ENCODE peak calls at places on chromosomes 2 and 18, in four cellular contexts. J is astrocyte, V is NCI-H1092 treated with DMSO at 0.1 percent for 48 hours, L is NAMALWA. O is an unnamed sample.

GRCh38 chr2:1993711-1994682 is 249.7 kb upstream of the PXDN start:
- DNase-seq in J (peak; percentile 86), V (no peak), L (no peak), O (no peak)

GRCh38 chr2:74223941-74224770 is 25.7 kb downstream of the MTHFD2 start:
- DNase-seq in J (no peak), V (no peak), L (no peak), O (no peak)

GRCh38 chr2:169765523-169765922 is 31.9 kb downstream of the KLHL23 start:
- DNase-seq in J (peak; percentile 31), V (no peak), L (no peak), O (no peak)

GRCh38 chr18:79511271-79511670 is 115.5 kb downstream of the NFATC1 start:
- DNase-seq in J (no peak), V (no peak), L (no peak), O (no peak)

GRCh38 chr2:201795608-201796477 is 10.5 kb upstream of the CDK15 start:
- DNase-seq in J (peak; percentile 45), V (peak; percentile 2), L (peak; percentile 42), O (no peak)

GRCh38 chr2:11764359-11764758 is 17.9 kb downstream of the LPIN1 start:
- DNase-seq in J (no peak), V (peak; percentile 40), L (no peak), O (no peak)

GRCh38 chr2:149658553-149658952 is 71.0 kb upstream of the MMADHC start:
- DNase-seq in J (no peak), V (no peak), L (no peak), O (no peak)

GRCh38 chr2:239576784-239577183 is 176.0 kb upstream of the HDAC4 start:
- DNase-seq in J (no peak), V (no peak), L (no peak), O (no peak)

GRCh38 chr2:162317910-162318279 is 589 bp downstream of the IFIH1 start:
- DNase-seq in J (no peak), V (no peak), L (peak; percentile 54), O (peak; percentile 33)

GRCh38 chr18:10745971-10746370 is 220.1 kb downstream of the NAPG start:
- DNase-seq in J (no peak), V (no peak), L (no peak), O (no peak)

GRCh38 chr2:128467321-128467901 is 148.7 kb upstream of the HS6ST1 start:
- DNase-seq in J (no peak), V (no peak), L (no peak), O (peak; percentile 27)

GRCh38 chr2:95006661-95007060 is 18.8 kb upstream of the MAL start:
- DNase-seq in J (no peak), V (no peak), L (no peak), O (no peak)

GRCh38 chr2:98236935-98237334 is 109.3 kb upstream of the CNGA3 start:
- DNase-seq in J (no peak), V (no peak), L (no peak), O (no peak)

GRCh38 chr2:143397886-143398614 is 268.8 kb downstream of the ARHGAP15 start:
- DNase-seq in J (peak; percentile 63), V (no peak), L (no peak), O (no peak)

GRCh38 chr18:58144671-58145285 is 100.8 kb downstream of the NEDD4L start:
- DNase-seq in J (no peak), V (no peak), L (no peak), O (no peak)

GRCh38 chr2:126518206-126518605 is 137.8 kb upstream of the GYPC start:
- DNase-seq in J (no peak), V (no peak), L (no peak), O (peak; percentile 18)

GRCh38 chr18:23879544-23879943 is 135.0 kb upstream of the TTC39C start:
- DNase-seq in J (no peak), V (no peak), L (no peak), O (no peak)

GRCh38 chr2:170886391-170886790 is 42.7 kb upstream of the GORASP2 start:
- DNase-seq in J (peak; percentile 95), V (no peak), L (peak; percentile 6), O (no peak)

GRCh38 chr2:48343571-48344440 is 186.1 kb upstream of the STON1 start:
- DNase-seq in J (peak; percentile 96), V (no peak), L (no peak), O (no peak)